ENCODE peak calls at places on chromosomes 11 and 22, in four cellular contexts. J is lower lobe of right lung, R is H1, T is ovary. M is an unnamed sample.

GRCh38 chr11:72553748-72554147 is 119.4 kb upstream of the CLPB start:
- DNase-seq in R (peak; percentile 25), J (no peak), T (no peak), M (no peak)

GRCh38 chr11:129275825-129276224 is 83.7 kb upstream of the ARHGAP32 start:
- DNase-seq in R (no peak), T (peak; percentile 22), J (no peak), M (no peak)

GRCh38 chr11:12581923-12582322 is 92.3 kb upstream of the TEAD1 start:
- DNase-seq in J (peak; percentile 63), T (no peak), R (no peak), M (peak; percentile 77)

GRCh38 chr11:2933376-2934056 is 4.3 kb upstream of the PHLDA2 start:
- DNase-seq in J (peak; percentile 94), T (peak; percentile 24), R (peak; percentile 38), M (peak; percentile 84)

GRCh38 chr11:78469905-78470304 is 52.3 kb upstream of the GAB2 start:
- DNase-seq in T (no peak), R (no peak), J (no peak), M (no peak)

GRCh38 chr22:48248901-48249455 is 1486.5 kb downstream of the TBC1D22A start:
- DNase-seq in R (no peak), J (no peak), T (no peak), M (no peak)

GRCh38 chr11:12287009-12287373 is 90.4 kb upstream of the PARVA start:
- DNase-seq in T (peak; percentile 43), J (no peak), R (no peak), M (peak; percentile 54)

GRCh38 chr11:27972432-27973170 is 135.4 kb downstream of the KIF18A start:
- DNase-seq in R (no peak), J (no peak), T (no peak), M (no peak)

GRCh38 chr22:41770715-41771452 is 29.6 kb upstream of the CCDC134 start:
- DNase-seq in R (no peak), T (no peak), J (no peak), M (no peak)

GRCh38 chr11:80432051-80432450 is 991.2 kb upstream of the TENM4 start:
- DNase-seq in J (no peak), R (no peak), T (no peak), M (no peak)

GRCh38 chr11:76781046-76781801 is 1.9 kb upstream of the TSKU start:
- DNase-seq in T (no peak), R (no peak), J (no peak), M (no peak)

GRCh38 chr22:42090596-42091445 is at the start of gene NDUFA6:
- DNase-seq in J (peak; percentile 99), T (peak; percentile 97), R (peak; percentile 99), M (peak; percentile 98)

GRCh38 chr11:121517996-121518395 is 65.2 kb upstream of the SORL1-AS1 start:
- DNase-seq in J (no peak), T (no peak), R (no peak), M (no peak)

GRCh38 chr22:31626427-31627150 is 35.4 kb downstream of the PISD start:
- DNase-seq in T (peak; percentile 57), J (no peak), R (no peak), M (no peak)

GRCh38 chr22:23824476-23825245 is 14.1 kb downstream of the DERL3 start:
- DNase-seq in J (peak; percentile 15), T (no peak), R (no peak), M (no peak)

GRCh38 chr11:34027516-34028406 is 23.8 kb upstream of the CAPRIN1 start:
- DNase-seq in J (no peak), R (no peak), T (no peak), M (no peak)

GRCh38 chr11:107457205-107457557 is 444 bp downstream of the CWF19L2 start:
- DNase-seq in J (no peak), R (no peak), T (no peak), M (no peak)

GRCh38 chr11:112523477-112523876 is 262.8 kb upstream of the PLET1 start:
- DNase-seq in J (no peak), R (no peak), T (no peak), M (no peak)

GRCh38 chr11:72041364-72042058 is 38.8 kb downstream of the NUMA1 start:
- DNase-seq in J (peak; percentile 79), R (no peak), T (peak; percentile 82), M (peak; percentile 66)

GRCh38 chr22:41752011-41752975 is 48.2 kb upstream of the CCDC134 start:
- DNase-seq in R (no peak), T (no peak), J (no peak), M (no peak)

GRCh38 chr11:34263462-34264186 is 94.2 kb downstream of the ABTB2 start:
- DNase-seq in T (no peak), J (peak; percentile 73), R (no peak), M (peak; percentile 99)

GRCh38 chr11:48018561-48019229 is 38.3 kb downstream of the PTPRJ start:
- DNase-seq in R (no peak), T (no peak), J (no peak), M (peak; percentile 30)
- H3K4me3 ChIP-seq in R (peak overlapping the region; percentile 13), T (no peak overlapping the region), J (no peak overlapping the region), M (no peak overlapping the region)

DNA sequence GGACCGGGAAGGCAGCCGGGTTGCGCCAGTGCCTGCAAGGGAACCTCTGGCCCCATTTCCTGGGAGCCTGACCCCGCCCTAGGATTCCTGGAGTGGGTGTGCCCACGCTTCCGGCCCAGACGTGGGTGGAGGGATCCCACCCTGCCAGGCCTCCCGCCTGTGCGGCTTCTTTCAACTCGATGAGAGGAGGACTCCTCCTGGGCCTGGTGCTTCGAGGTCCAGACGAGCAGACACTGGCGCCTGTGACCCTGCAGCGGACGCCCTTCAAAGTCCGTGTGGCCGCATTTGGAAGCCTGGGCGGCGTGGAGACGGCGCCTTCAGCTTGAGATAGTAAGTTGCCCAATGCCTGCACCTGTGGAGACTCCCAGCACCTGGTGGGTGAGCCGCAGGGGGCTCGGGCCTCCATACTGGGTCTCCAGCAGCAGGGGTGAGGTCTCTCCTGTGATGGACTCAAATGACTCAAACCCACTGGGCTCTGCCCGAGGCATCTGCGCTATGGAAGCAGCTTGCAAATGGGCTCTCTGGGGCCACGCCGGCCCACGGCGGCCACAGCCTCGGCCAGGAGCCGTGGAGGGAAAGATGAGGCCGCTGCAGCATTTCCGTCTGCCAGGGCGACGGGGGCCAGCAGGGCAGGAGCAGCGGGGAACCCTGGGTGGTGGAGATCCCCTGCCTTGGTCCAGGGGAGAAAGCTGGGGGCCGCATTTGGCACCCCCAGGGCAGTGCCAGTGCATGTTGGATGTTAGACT is 64.3 kb upstream of the PPARA start:
- DNase-seq in T (peak; percentile 76), J (peak; percentile 91), R (no peak), M (peak; percentile 83)
- H3K4me3 ChIP-seq in T (peak overlapping the region; percentile 34), J (peak overlapping the region; percentile 39), R (no peak overlapping the region), M (peak overlapping the region; percentile 28)

GRCh38 chr22:26050079-26050478 is 119.2 kb upstream of the SEZ6L start:
- DNase-seq in T (no peak), R (no peak), J (no peak), M (no peak)
- H3K4me3 ChIP-seq in T (no peak overlapping the region), R (no peak overlapping the region), J (no peak overlapping the region), M (no peak overlapping the region)

DNA sequence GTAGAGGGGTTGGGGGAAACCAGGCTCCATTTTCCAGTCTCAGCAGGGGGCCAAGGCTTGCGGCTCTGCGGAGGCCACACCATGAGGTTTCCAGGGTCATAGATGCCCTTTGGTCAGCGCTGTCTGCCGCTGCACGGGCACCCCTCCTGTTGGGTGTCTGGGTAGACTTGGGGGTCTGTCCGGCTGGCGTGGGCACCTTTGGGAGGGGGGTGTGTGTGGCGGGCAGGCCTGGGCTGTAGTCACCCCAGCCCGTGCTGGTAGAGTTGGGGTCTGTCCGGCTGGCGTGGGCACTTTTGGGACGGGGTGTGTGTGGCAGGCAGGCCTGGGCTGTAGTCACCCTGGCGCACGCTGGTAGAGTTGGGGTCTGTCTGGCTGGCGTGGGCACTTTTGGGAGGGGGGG is 18.6 kb downstream of the LSP1 start:
- DNase-seq in R (no peak), J (peak; percentile 38), T (no peak), M (no peak)
- H3K4me3 ChIP-seq in R (no peak overlapping the region), J (peak overlapping the region; percentile 14), T (peak overlapping the region; percentile 14), M (no peak overlapping the region)

GRCh38 chr11:64643927-64644326 is 52.9 kb downstream of the SLC22A12 start:
- DNase-seq in J (no peak), T (no peak), R (no peak), M (no peak)
- H3K4me3 ChIP-seq in J (no peak overlapping the region), T (peak overlapping the region; percentile 69), R (peak overlapping the region; percentile 46), M (no peak overlapping the region)

GRCh38 chr11:88359529-88359928 is 22.0 kb upstream of the CTSC start:
- DNase-seq in J (no peak), T (no peak), R (no peak), M (no peak)
- H3K4me3 ChIP-seq in J (peak overlapping the region; percentile 0), T (no peak overlapping the region), R (no peak overlapping the region), M (no peak overlapping the region)

DNA sequence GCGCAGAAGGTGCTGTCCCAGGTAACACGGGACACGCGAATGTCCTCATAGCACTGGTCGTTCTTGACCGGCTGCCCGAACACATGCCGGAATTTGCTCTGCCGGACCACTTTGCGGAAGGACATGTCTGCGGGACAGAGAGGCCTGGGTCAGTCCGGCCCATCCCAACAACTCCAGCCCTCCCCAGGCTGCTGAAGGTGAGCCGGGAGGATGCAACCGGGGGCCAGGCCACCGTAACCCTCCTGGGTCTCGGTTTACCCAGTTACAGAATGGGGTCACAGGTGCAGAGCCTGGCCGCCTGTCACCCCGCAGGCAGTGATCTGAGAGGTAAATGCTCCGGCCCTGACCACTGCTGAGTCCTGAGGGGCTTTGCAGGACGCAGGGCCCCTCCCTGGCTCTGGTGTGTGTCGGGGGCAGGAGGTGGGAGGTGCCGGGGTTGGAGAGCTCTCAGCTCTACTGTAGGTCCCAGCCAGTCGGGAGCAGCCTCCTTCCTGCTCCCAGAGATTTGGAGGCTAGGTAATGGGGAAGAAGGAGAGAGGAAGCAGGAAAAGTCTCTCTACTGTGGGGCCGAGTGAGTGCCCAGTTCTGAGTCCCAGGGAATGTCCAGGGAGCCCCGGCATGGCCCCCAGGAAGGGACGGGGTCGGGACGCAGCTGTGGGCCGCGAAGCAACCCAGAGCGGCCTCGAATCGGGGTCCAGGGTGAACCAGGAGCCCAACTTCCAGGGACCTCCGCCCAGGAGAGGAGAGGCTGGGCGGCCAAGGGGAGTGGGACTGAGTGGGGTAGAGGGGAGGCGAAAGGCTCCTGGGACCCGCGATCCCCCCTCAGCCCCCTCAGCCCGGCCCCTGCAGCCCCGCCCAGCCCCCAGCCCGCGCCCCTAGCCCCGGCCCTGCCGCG is 525 bp downstream of the CORO1B start:
- DNase-seq in J (no peak), R (no peak), T (peak; percentile 43), M (no peak)
- H3K4me3 ChIP-seq in J (peak overlapping the region; percentile 82), R (peak overlapping the region; percentile 85), T (peak overlapping the region; percentile 69), M (peak overlapping the region; percentile 70)

DNA sequence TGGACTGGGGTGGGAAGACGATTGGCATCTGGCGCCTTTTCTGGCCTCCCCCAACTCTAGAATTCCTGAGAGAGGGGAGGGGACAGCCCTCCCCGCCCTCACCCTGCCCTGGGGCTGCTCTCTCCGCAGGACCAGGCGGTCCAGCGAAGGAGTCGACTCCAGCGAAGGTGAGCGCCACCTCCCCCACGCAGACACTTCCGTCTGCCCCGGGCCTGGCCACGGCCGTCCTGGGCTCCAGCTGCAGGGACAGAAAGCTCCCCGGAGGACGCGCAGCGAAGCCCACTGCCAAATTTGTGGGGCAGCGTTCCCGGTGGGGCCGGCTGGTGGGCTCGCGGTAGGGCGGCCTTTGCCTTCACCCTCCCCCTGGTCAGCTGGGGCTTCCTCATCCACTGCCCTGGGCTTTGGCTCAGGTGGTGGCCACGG is 670 bp downstream of the SSH3 start:
- DNase-seq in J (peak; percentile 71), T (peak; percentile 62), R (no peak), M (peak; percentile 78)
- H3K4me3 ChIP-seq in J (peak overlapping the region; percentile 98), T (peak overlapping the region; percentile 61), R (peak overlapping the region; percentile 74), M (peak overlapping the region; percentile 90)

M was measured in PC-9.